ENCODE peak calls at places on chromosome 11, in five cellular contexts. P is PC-3; I is RWPE1; Y is prostate gland; A is CD8-positive, alpha-beta memory T cell. Z is an unnamed sample.

GRCh38 chr11:111148116-111148515 is 97.4 kb upstream of the POU2AF2 start:
- DNase-seq in P (no peak), I (no peak), Y (no peak), A (no peak), Z (no peak)

GRCh38 chr11:19980957-19981669 is 179.2 kb downstream of the DBX1 start:
- DNase-seq in P (no peak), I (no peak), Y (peak), A (no peak), Z (no peak)

GRCh38 chr11:39817248-39817647 is 1642.2 kb downstream of the LRRC4C start:
- DNase-seq in P (no peak), I (no peak), Y (no peak), A (no peak), Z (no peak)

GRCh38 chr11:133175111-133175510 is 357.2 kb downstream of the OPCML start:
- DNase-seq in P (no peak), I (no peak), Y (no peak), A (no peak), Z (no peak)

GRCh38 chr11:131776211-131776610 is 405.8 kb downstream of the NTM start:
- DNase-seq in P (no peak), I (no peak), Y (no peak), A (no peak), Z (no peak)

GRCh38 chr11:9003573-9004309 is at the start of gene NRIP3:
- DNase-seq in P (no peak), I (peak), Y (peak), A (peak), Z (peak)

GRCh38 chr11:58829736-58830135 is 14.8 kb downstream of the GLYATL2 start:
- DNase-seq in P (peak), I (peak), Y (no peak), A (no peak), Z (no peak)

GRCh38 chr11:132142554-132142953 is 772.1 kb downstream of the NTM start:
- DNase-seq in P (no peak), I (no peak), Y (no peak), A (no peak), Z (no peak)

GRCh38 chr11:18312663-18313420 is 9.1 kb downstream of the HPS5 start:
- DNase-seq in P (no peak), I (peak), Y (no peak), A (no peak), Z (no peak)

GRCh38 chr11:133339495-133340140 is 192.7 kb downstream of the OPCML start:
- DNase-seq in P (no peak), I (no peak), Y (no peak), A (no peak), Z (no peak)

GRCh38 chr11:2265396-2265795 is 5.0 kb downstream of the ASCL2 start:
- DNase-seq in P (no peak), I (no peak), Y (no peak), A (no peak), Z (no peak)

GRCh38 chr11:2582436-2582931 is 117.3 kb downstream of the KCNQ1OT1 start:
- DNase-seq in P (no peak), I (no peak), Y (no peak), A (peak), Z (peak)

GRCh38 chr11:104926771-104927470 is 28.7 kb upstream of the CASP12 start:
- DNase-seq in P (peak), I (no peak), Y (no peak), A (no peak), Z (no peak)

GRCh38 chr11:30414283-30414682 is 91.4 kb downstream of the ARL14EP start:
- DNase-seq in P (no peak), I (no peak), Y (no peak), A (no peak), Z (no peak)

GRCh38 chr11:3944198-3944597 is 88.7 kb downstream of the STIM1 start:
- DNase-seq in P (no peak), I (no peak), Y (no peak), A (no peak), Z (no peak)

GRCh38 chr11:67316882-67317364 is 13.6 kb downstream of the SSH3 start:
- DNase-seq in P (peak), I (peak), Y (no peak), A (no peak), Z (no peak)

GRCh38 chr11:27242591-27242990 is 120.4 kb downstream of the CCDC34 start:
- DNase-seq in P (no peak), I (no peak), Y (no peak), A (no peak), Z (no peak)

GRCh38 chr11:65300621-65301290 is 13.9 kb upstream of the CDC42EP2 start:
- DNase-seq in P (no peak), I (no peak), Y (no peak), A (no peak), Z (peak)

GRCh38 chr11:65303542-65303941 is 11.1 kb upstream of the CDC42EP2 start:
- DNase-seq in P (no peak), I (no peak), Y (no peak), A (no peak), Z (no peak)

GRCh38 chr11:65304110-65304509 is 10.6 kb upstream of the CDC42EP2 start:
- DNase-seq in P (no peak), I (no peak), Y (no peak), A (no peak), Z (no peak)

GRCh38 chr11:65304613-65305012 is 10.1 kb upstream of the CDC42EP2 start:
- DNase-seq in P (no peak), I (no peak), Y (no peak), A (no peak), Z (no peak)

DNA sequence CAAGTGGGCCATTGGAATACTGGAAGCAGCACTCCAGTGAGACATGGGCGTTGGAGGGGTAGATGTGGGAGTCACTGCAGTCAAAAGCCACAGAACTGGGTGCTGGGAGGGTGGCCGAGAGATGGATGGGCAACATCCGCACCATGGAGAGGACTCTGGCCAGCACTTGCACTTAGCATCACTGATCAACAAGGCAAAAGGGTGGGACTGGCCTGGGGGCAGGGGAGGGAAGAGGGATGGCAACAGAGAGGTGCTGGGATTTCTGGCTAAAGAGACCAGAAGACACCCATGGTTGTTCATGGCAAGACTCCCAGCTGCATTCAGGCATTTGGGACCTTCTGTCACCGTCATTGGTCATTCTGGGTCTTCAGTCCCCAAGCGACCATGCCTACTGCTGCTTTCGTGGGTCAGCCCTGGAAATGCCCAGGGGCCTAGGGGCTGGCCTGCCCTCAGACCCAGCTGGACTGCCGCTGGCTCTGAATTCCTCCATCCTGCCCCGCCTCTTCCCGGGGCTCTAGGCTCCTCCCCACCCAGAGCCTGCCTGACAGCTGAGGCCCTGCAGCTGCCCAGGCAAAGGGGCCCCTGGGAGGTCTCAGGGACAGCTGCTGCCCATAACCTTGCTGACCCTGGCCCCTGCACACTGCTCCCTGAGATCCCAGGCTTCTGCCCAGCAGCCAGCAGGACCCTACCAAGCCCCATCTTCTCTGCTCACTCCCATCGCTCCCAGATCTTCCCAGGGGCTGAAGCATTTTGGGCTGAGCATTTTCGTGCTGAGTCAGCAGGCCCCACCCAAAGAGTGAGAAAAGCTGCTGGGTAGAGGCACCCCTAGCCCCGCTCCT is 13.0 kb upstream of the CDC42EP2 start:
- DNase-seq in P (no peak), I (no peak), Y (no peak), A (no peak), Z (peak)
- H3K27ac ChIP-seq in P (no peak), I (peak), Y (peak), A (no peak), Z (peak)

GRCh38 chr11:93054881-93055280 is 85.4 kb downstream of the MTNR1B start:
- DNase-seq in P (peak), I (peak), Y (no peak), A (no peak), Z (no peak)
- H3K27ac ChIP-seq in P (peak), I (peak), Y (no peak), A (no peak), Z (no peak)

GRCh38 chr11:119019996-119020395 is 1.4 kb downstream of the TRAPPC4 start:
- DNase-seq in P (peak), I (no peak), Y (no peak), A (no peak), Z (no peak)
- H3K27ac ChIP-seq in P (no peak), I (peak), Y (peak), A (no peak), Z (no peak)

GRCh38 chr11:12889243-12889642 is 119.9 kb upstream of the RASSF10 start:
- DNase-seq in P (no peak), I (no peak), Y (no peak), A (no peak), Z (no peak)
- H3K27ac ChIP-seq in P (no peak), I (peak), Y (peak), A (no peak), Z (no peak)

GRCh38 chr11:122319011-122319410 is 203.0 kb upstream of the BLID start:
- DNase-seq in P (no peak), I (no peak), Y (no peak), A (no peak), Z (no peak)

GRCh38 chr11:122317337-122317736 is 201.3 kb upstream of the BLID start:
- DNase-seq in P (no peak), I (no peak), Y (no peak), A (no peak), Z (no peak)

GRCh38 chr11:122319842-122320555 is 204.0 kb upstream of the BLID start:
- DNase-seq in P (no peak), I (no peak), Y (no peak), A (no peak), Z (no peak)

GRCh38 chr11:122323754-122324421 is 207.9 kb upstream of the BLID start:
- DNase-seq in P (no peak), I (no peak), Y (no peak), A (no peak), Z (no peak)

GRCh38 chr11:122322369-122322768 is 206.4 kb upstream of the BLID start:
- DNase-seq in P (no peak), I (no peak), Y (no peak), A (no peak), Z (no peak)
- H3K27ac ChIP-seq in P (no peak), I (no peak), Y (no peak), A (no peak), Z (no peak)

GRCh38 chr11:121451982-121452608 is at the start of gene SORL1:
- DNase-seq in P (peak), I (peak), Y (peak), A (peak), Z (peak)

GRCh38 chr11:121449626-121450025 is 2.5 kb upstream of the SORL1 start:
- DNase-seq in P (no peak), I (no peak), Y (no peak), A (no peak), Z (no peak)

GRCh38 chr11:121450424-121450823 is 1.7 kb upstream of the SORL1 start:
- DNase-seq in P (no peak), I (no peak), Y (no peak), A (no peak), Z (no peak)

GRCh38 chr11:121452609-121453150 is at the start of gene SORL1-AS1:
- DNase-seq in P (peak), I (peak), Y (no peak), A (peak), Z (no peak)

GRCh38 chr11:121451178-121451981 is 734 bp upstream of the SORL1 start:
- DNase-seq in P (peak), I (no peak), Y (peak), A (no peak), Z (peak)
- H3K27ac ChIP-seq in P (peak), I (peak), Y (peak), A (peak), Z (peak)

GRCh38 chr11:65151500-65151899 is 17.2 kb upstream of the SYVN1 start:
- DNase-seq in P (no peak), I (no peak), Y (no peak), A (no peak), Z (no peak)
- H3K27ac ChIP-seq in P (peak), I (peak), Y (no peak), A (no peak), Z (peak)

GRCh38 chr11:77191429-77191822 is 63.4 kb downstream of the MYO7A start:
- DNase-seq in P (peak), I (no peak), Y (no peak), A (no peak), Z (no peak)

GRCh38 chr11:77193167-77193566 is 65.1 kb downstream of the MYO7A start:
- DNase-seq in P (no peak), I (no peak), Y (no peak), A (no peak), Z (no peak)

GRCh38 chr11:77195071-77195705 is 67.1 kb downstream of the MYO7A start:
- DNase-seq in P (no peak), I (no peak), Y (no peak), A (peak), Z (peak)

GRCh38 chr11:77191823-77192495 is 63.9 kb downstream of the MYO7A start:
- DNase-seq in P (peak), I (peak), Y (peak), A (peak), Z (no peak)

DNA sequence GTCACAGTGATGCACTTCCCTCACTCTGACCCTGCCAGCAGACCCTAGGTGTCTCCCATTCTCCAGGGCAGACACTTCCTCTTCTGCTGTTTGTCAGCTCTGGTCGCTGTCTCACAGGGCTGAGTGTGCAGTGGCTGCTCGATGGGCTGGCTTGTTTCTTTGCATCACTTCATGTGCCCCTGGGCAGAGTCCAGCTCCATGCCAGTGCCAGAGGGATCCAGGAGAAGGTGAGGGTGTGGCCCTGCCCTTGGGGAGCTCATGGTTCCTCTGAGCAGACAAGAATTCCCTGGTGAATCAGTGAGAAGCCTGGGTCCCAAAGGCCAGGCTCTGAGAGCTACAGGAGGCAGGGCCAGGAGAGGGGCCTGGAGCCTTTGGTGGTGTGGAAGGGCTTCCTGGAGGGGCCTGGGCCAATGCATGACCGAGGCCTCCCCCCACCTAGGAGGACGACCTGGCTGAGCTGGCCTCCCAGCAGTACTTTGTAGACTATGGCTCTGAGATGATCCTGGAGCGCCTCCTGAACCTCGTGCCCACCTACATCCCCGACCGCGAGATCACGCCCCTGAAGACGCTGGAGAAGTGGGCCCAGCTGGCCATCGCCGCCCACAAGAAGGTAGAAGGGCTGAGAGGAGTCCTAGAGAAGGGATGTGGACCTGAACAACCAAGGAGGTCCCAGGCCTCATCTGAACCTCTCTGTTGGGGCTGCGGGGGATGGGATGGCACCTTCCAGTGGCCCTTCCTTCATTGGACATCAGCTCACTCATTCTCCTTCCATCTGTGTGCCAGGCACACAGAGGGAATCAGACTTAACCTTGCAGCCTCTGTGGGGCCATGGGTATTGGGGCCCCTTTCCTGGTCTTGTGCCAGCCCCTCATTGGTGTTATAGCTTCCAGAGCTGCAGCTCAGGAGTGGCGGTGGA is 66.1 kb downstream of the MYO7A start:
- DNase-seq in P (no peak), I (no peak), Y (no peak), A (peak), Z (peak)
- H3K27ac ChIP-seq in P (no peak), I (no peak), Y (no peak), A (no peak), Z (no peak)

GRCh38 chr11:118606157-118606843 is 1.1 kb upstream of the PHLDB1 start:
- DNase-seq in P (no peak), I (no peak), Y (no peak), A (no peak), Z (peak)

GRCh38 chr11:118605116-118605867 is 2.1 kb upstream of the PHLDB1 start:
- DNase-seq in P (no peak), I (no peak), Y (no peak), A (no peak), Z (peak)

GRCh38 chr11:118602331-118602730 is 5.1 kb upstream of the PHLDB1 start:
- DNase-seq in P (no peak), I (no peak), Y (no peak), A (no peak), Z (peak)

GRCh38 chr11:118606844-118607228 is 579 bp upstream of the PHLDB1 start:
- DNase-seq in P (no peak), I (no peak), Y (no peak), A (no peak), Z (peak)

GRCh38 chr11:118604566-118604965 is 2.8 kb upstream of the PHLDB1 start:
- DNase-seq in P (no peak), I (no peak), Y (no peak), A (no peak), Z (no peak)
- H3K27ac ChIP-seq in P (no peak), I (peak), Y (peak), A (no peak), Z (peak)

GRCh38 chr11:68501813-68502212 is 41.3 kb downstream of the PPP6R3 start:
- DNase-seq in P (no peak), I (no peak), Y (no peak), A (no peak), Z (no peak)

GRCh38 chr11:68505596-68505995 is 45.0 kb downstream of the PPP6R3 start:
- DNase-seq in P (no peak), I (no peak), Y (no peak), A (no peak), Z (no peak)

GRCh38 chr11:68503792-68504191 is 43.2 kb downstream of the PPP6R3 start:
- DNase-seq in P (no peak), I (no peak), Y (no peak), A (no peak), Z (no peak)

GRCh38 chr11:68504432-68505066 is 44.0 kb downstream of the PPP6R3 start:
- DNase-seq in P (no peak), I (no peak), Y (no peak), A (no peak), Z (no peak)

DNA sequence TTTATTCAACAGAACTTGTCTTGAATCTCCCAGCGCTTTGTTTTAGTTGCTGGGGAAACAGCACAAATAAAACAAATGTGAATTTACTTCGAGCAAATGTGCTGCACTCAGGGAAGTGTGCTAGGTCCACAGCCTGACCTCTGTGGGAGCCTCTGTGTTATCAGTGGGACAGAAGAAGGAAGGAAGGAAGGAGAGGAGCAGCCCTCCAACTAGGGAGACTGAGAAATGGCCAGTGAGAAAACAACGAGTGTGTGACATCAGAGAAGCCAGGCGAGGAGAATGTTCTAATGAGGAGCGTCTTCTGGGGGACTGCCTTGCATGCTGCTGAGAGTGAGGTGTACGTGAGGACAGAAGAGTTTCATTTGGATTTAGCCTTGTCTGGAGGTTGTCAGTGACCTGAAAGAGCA is 42.7 kb downstream of the PPP6R3 start:
- DNase-seq in P (no peak), I (no peak), Y (no peak), A (no peak), Z (no peak)
- H3K27ac ChIP-seq in P (no peak), I (no peak), Y (no peak), A (no peak), Z (peak)